ENCODE peak calls at places on chromosomes 3 and 15, in seven cellular contexts. S is CD8-positive, alpha-beta T cell; I is tibial nerve; U is H1; Z is stomach; F is uterus; D is cardiac muscle cell. G is an unnamed sample. For H3K4me1, the result is how much of the 10 kb centered on the place peaks cover.

GRCh38 chr15:66654718-66655375 is 47.2 kb upstream of the SMAD6 start:
- DNase-seq in Z (peak), I (no peak), D (peak), U (no peak), S (peak), F (no peak), G (no peak)

GRCh38 chr3:9769426-9770275 is at the start of gene CAMK1:
- DNase-seq in S (peak), F (peak), U (no peak), D (peak), Z (peak), I (peak), G (peak)

GRCh38 chr15:58473720-58474119 is 41.9 kb downstream of the LIPC start:
- DNase-seq in U (no peak), D (no peak), S (no peak), F (no peak), Z (no peak), I (no peak), G (no peak)

GRCh38 chr15:89665449-89666146 is 10.3 kb upstream of the KIF7 start:
- DNase-seq in U (no peak), I (no peak), S (no peak), Z (peak), F (peak), D (peak), G (no peak)

GRCh38 chr3:164235239-164235728 is 843.0 kb downstream of the SI start:
- DNase-seq in S (no peak), F (no peak), I (no peak), D (no peak), Z (no peak), U (no peak), G (no peak)

GRCh38 chr3:125231895-125232294 is 19.3 kb upstream of the SLC12A8 start:
- DNase-seq in U (no peak), S (no peak), Z (no peak), D (no peak), I (no peak), F (no peak), G (no peak)

GRCh38 chr3:58094657-58095056 is 86.4 kb downstream of the FLNB start:
- DNase-seq in U (no peak), F (no peak), D (no peak), Z (no peak), I (no peak), S (no peak), G (no peak)

GRCh38 chr3:146403792-146404191 is 65.6 kb downstream of the PLSCR2 start:
- DNase-seq in D (no peak), F (no peak), I (no peak), U (no peak), Z (no peak), S (no peak), G (no peak)

GRCh38 chr3:124260206-124260915 is 268.4 kb upstream of the ROPN1 start:
- DNase-seq in U (no peak), I (no peak), F (peak), D (no peak), Z (no peak), S (no peak), G (no peak)

GRCh38 chr3:40725026-40725425 is 200.3 kb downstream of the ZNF621 start:
- DNase-seq in U (no peak), F (no peak), S (no peak), I (no peak), Z (peak), D (no peak), G (no peak)

GRCh38 chr15:26082833-26083174 is 219.7 kb upstream of the ATP10A start:
- DNase-seq in Z (no peak), I (no peak), S (no peak), U (no peak), D (no peak), F (no peak), G (no peak)

GRCh38 chr15:66024998-66025397 is 155.7 kb downstream of the RAB11A start:
- DNase-seq in D (no peak), S (no peak), F (no peak), I (no peak), U (no peak), Z (no peak), G (no peak)

GRCh38 chr3:171563298-171563697 is 103.1 kb upstream of the TNIK start:
- DNase-seq in F (no peak), D (no peak), S (no peak), U (no peak), I (no peak), Z (no peak), G (no peak)

GRCh38 chr3:159928692-159929091 is 59.9 kb upstream of the IL12A start:
- DNase-seq in I (no peak), F (no peak), Z (no peak), U (no peak), S (no peak), D (no peak), G (no peak)

GRCh38 chr3:56144792-56145191 is 323.5 kb downstream of the ERC2 start:
- DNase-seq in D (no peak), U (no peak), F (no peak), Z (no peak), S (no peak), I (no peak), G (no peak)

DNA sequence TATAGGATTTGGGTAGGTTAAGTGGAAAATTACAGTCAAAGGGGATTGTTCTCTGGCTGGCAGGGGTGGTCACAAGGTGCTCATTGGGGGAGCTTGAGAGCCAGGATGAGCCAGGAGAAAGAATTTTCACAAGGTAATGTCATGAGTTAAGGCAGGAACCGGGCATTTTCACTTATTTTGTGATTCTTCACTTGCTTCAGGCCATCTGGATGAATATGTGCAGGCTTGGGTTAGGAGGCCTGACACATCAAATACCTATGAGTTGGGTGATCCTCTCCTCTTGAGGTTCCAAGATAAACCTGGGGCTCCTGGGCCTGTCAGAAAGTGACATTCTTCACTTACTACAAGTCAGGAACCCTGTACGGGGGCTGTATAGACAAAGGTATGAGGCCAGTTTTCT is 68.7 kb downstream of the CD200 start:
- DNase-seq in Z (no peak), U (no peak), I (no peak), D (no peak), F (no peak), S (no peak), G (no peak)
- H3K4me3 ChIP-seq in Z (no peak), U (no peak), I (no peak), D (no peak), F (no peak), S (no peak), G (no peak)

GRCh38 chr3:11638669-11639402 is 4.9 kb downstream of the VGLL4 start:
- DNase-seq in S (no peak), U (no peak), F (no peak), I (no peak), Z (no peak), D (no peak), G (peak)
- H3K4me1 ChIP-seq in S (under half), U (under half), F (under half), I (under half), Z (half or more), D (half or more), G (under half)

DNA sequence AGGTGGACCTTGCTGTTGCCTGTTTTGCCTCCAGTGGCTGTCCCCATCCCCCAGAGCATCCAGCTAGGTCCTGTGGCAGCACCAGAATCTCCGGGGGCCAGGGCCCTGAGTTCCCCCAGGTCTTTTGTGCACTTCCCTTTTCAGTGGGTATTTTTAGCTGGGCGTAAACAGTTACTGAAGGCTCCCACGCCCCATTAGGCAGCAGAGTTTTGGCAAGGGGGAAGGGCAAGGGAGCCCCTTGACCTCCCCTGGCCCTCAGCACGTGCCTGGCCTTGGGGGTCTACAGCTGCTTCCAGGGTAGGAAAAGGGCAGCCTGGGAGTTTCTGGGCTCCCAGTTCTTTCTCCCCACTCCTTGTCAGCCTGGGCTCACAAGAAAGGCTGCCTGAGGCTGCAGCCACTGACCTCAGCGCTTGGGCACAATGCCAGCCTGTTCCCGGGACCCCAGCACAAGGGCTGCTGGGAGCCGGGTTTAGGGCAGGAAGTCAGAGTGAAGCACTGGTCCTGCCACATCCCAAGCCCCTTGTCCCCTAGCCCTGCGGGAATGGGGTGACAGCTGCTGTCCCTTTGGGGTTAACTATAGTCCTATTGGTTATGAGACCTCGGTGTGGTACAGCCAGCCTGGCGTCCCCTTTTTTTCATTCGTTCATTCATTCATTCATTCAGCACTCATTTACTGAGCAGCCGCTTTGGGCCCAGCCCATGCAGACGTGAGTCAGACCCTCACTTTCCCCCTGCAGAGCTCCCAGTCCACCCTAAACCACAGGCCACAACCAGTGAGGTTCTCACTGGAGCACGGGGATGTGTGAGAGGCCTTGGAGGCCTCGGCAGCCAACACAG is 8.4 kb downstream of the CSK start:
- DNase-seq in I (peak), U (no peak), Z (peak), F (peak), S (no peak), D (peak), G (no peak)
- H3K4me3 ChIP-seq in I (no peak), U (no peak), Z (no peak), F (no peak), S (peak), D (no peak), G (no peak)

DNA sequence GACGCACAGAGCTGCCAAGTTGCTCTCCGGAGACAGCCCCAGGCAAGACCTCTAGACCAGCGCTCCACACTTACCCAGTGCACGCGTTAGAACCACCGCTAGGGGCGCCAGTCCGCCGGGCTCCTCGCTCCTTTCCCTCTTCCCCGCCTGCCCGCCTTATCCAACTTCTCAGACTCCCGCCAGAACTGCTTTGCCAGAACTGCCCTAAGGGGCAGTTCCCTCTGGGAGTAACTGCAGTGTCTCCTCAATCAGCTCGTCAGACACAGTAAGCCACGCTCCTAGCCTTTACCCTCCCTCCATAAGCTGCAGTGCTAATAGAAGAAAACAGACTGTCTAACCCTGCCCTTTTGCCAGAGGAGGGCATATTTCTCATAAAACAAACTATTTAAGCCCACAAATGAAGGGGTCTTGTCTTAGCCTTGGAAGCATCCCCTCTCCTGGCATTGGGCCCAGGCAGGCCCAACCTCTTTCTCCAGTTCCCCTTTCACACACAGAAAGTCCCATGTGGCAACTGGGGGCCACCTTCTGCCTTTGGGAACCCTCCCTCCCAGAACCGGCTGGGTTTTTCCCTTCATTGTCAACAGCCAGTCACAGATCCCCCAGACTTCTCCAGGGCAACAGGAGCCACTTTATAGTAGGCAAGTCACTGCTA is 3.7 kb downstream of the BMF start:
- DNase-seq in U (no peak), I (peak), D (peak), Z (peak), F (peak), S (peak), G (peak)
- H3K4me1 ChIP-seq in U (half or more), I (under half), D (half or more), Z (half or more), F (half or more), S (under half), G (half or more)

GRCh38 chr15:77510066-77511044 is 89.7 kb downstream of the HMG20A start:
- DNase-seq in Z (no peak), U (peak), S (no peak), F (no peak), I (no peak), D (no peak), G (no peak)
- H3K4me3 ChIP-seq in Z (no peak), U (no peak), S (no peak), F (no peak), I (no peak), D (no peak), G (no peak)

GRCh38 chr15:63051701-63052066 is 9.1 kb downstream of the TPM1 start:
- DNase-seq in S (no peak), U (no peak), I (no peak), Z (no peak), F (no peak), D (no peak), G (no peak)

GRCh38 chr15:63050737-63051700 is 8.5 kb downstream of the TPM1 start:
- DNase-seq in F (peak), I (no peak), Z (no peak), U (no peak), S (no peak), D (no peak), G (no peak)

GRCh38 chr15:63048115-63048985 is 5.8 kb downstream of the TPM1 start:
- DNase-seq in F (peak), S (peak), I (peak), D (peak), Z (peak), U (peak), G (peak)

GRCh38 chr15:63048986-63049665 is 6.6 kb downstream of the TPM1 start:
- DNase-seq in F (no peak), S (peak), D (peak), I (no peak), U (no peak), Z (peak), G (peak)

GRCh38 chr15:63049747-63050439 is 7.3 kb downstream of the TPM1 start:
- DNase-seq in D (peak), F (no peak), U (no peak), I (no peak), Z (no peak), S (no peak), G (no peak)
- H3K4me1 ChIP-seq in D (half or more), F (under half), U (under half), I (under half), Z (half or more), S (under half), G (under half)

DNA sequence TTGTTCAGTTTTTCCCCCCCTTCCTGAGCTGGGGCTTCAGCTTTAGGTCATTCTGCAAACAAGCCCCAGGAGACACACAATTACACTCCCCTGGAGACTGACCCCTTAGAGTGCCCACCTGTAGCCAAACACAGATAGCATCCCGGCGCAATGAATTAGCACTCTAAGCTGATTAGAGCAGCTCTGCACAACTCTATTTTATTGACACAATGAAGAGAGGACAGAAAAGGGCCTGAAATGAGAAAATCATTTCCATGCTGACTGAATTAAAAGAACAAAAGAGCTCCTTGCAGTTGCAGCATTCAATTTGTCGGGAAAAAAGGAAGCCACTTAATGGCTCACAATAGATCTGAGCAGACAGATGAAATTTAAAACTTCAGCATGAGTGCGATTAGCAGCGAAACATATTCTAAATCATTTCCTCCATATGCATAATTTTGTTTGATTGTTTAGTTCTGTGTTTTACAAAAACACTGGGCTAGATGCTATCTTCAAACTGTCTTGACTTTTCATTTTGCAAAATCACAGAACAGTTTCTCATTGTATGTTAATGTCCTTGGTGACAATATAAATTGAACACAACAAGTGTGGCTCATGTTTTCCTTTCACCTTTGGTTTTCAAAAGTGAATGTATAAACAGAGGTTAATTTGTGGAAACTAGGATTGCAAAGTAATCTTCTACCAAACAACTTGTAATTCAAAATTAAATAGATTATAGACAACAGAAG is 308.6 kb downstream of the MECOM start:
- DNase-seq in D (no peak), Z (no peak), F (no peak), I (no peak), S (no peak), U (no peak), G (no peak)
- H3K4me3 ChIP-seq in D (no peak), Z (no peak), F (no peak), I (no peak), S (no peak), U (no peak), G (no peak)

GRCh38 chr3:52044869-52045616 is 11.3 kb downstream of the DUSP7 start:
- DNase-seq in S (no peak), U (no peak), D (no peak), Z (no peak), F (no peak), I (no peak), G (no peak)

GRCh38 chr3:52046186-52046913 is 10.0 kb downstream of the DUSP7 start:
- DNase-seq in F (peak), I (no peak), S (no peak), D (no peak), U (no peak), Z (no peak), G (no peak)

GRCh38 chr3:52047295-52047960 is 8.9 kb downstream of the DUSP7 start:
- DNase-seq in U (no peak), F (no peak), I (no peak), D (no peak), S (no peak), Z (peak), G (no peak)

GRCh38 chr3:52049503-52049902 is 6.9 kb downstream of the DUSP7 start:
- DNase-seq in I (no peak), F (no peak), U (no peak), S (no peak), D (no peak), Z (no peak), G (no peak)

DNA sequence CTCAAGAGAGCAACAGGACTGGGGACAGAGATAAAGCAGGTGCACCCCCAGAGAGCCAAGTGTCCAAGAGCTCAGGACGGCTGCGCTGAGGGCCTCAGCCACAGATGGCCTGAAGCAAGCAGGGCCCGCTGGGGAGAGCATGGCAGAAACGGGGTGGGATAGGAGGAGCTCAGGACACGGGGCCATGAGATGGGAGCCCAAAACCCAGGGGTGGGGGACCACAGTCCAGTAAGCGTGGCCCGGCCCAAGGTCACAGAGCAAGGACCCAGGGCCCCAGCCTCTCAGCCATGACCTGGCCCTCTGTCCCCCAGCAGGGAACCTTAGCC is 9.5 kb downstream of the DUSP7 start:
- DNase-seq in D (no peak), S (no peak), F (no peak), I (no peak), Z (no peak), U (no peak), G (no peak)
- H3K4me1 ChIP-seq in D (under half), S (under half), F (under half), I (under half), Z (half or more), U (under half), G (under half)

DNA sequence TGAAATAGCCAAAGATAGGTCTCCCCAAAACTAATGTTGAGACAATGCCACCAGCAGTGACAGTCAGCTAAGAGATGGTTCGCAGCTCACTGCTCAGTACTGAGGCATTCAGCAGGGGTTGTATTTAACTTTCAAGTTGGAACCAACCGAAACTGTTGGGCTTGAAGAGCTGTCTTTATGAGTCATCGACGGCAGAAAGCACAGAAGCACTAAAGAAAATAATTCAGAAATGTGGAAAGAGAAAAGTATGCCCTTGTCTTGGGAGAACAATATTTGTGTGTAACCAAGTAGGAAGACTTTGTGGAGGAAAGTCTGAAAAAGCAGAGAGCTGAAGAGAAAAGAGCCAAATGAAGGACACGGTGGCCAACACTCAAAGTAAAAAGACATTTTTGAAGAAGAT is 4.3 kb upstream of the RARB start:
- DNase-seq in F (no peak), I (no peak), Z (no peak), S (no peak), D (no peak), U (no peak), G (no peak)
- H3K4me3 ChIP-seq in F (no peak), I (no peak), Z (no peak), S (no peak), D (no peak), U (no peak), G (no peak)